ENCODE peak calls at places on chromosomes 6 and 20, in five cellular contexts. C is neuronal stem cell, K is H1, R is H9, B is trophoblast cell. N is an unnamed sample.
A peak's percentile ranks its signal among the peaks of the same experiment; 100 is the strongest.

GRCh38 chr20:63312268-63312667 is 19.3 kb downstream of the COL20A1 start:
- DNase-seq in C (no peak), K (no peak), R (no peak), B (no peak), N (no peak)

GRCh38 chr6:53059648-53060589 is 5.3 kb upstream of the FBXO9 start:
- DNase-seq in B (no peak), C (no peak), K (no peak), R (no peak), N (no peak)

GRCh38 chr6:35485402-35485877 is 11.4 kb downstream of the TEAD3 start:
- DNase-seq in C (peak; percentile 67), R (peak; percentile 79), B (peak; percentile 67), K (no peak), N (peak; percentile 59)

GRCh38 chr6:166511316-166511715 is 75.2 kb downstream of the RAMACL start:
- DNase-seq in C (no peak), B (no peak), R (no peak), K (no peak), N (no peak)

GRCh38 chr6:40922281-40922680 is 116.7 kb downstream of the UNC5CL start:
- DNase-seq in K (no peak), R (no peak), C (no peak), B (no peak), N (peak; percentile 39)

GRCh38 chr20:33848391-33848790 is 37.2 kb downstream of the CHMP4B start:
- DNase-seq in C (no peak), R (no peak), K (no peak), B (no peak), N (no peak)

GRCh38 chr20:2741463-2741862 is 48.9 kb downstream of the EBF4 start:
- DNase-seq in K (no peak), R (no peak), C (no peak), B (no peak), N (no peak)

GRCh38 chr20:25248501-25249172 is 752 bp downstream of the PYGB start:
- DNase-seq in C (peak; percentile 50), R (peak; percentile 54), K (no peak), B (peak; percentile 35), N (peak; percentile 60)

GRCh38 chr6:34525431-34526175 is 30.5 kb downstream of the SPDEF start:
- DNase-seq in R (no peak), C (no peak), K (no peak), B (no peak), N (no peak)

GRCh38 chr6:72524011-72524645 is 97.7 kb upstream of the KCNQ5 start:
- DNase-seq in C (no peak), R (no peak), K (no peak), B (no peak), N (no peak)

GRCh38 chr20:48849779-48850178 is 22.0 kb upstream of the PREX1 start:
- DNase-seq in K (no peak), B (no peak), R (no peak), C (no peak), N (no peak)
- H3K27ac ChIP-seq in K (no peak overlapping the region), B (no peak overlapping the region), R (no peak overlapping the region), C (no peak overlapping the region), N (no peak overlapping the region)

GRCh38 chr6:39281312-39281980 is 32.8 kb downstream of the KCNK17 start:
- DNase-seq in C (no peak), K (no peak), B (no peak), R (no peak), N (no peak)

GRCh38 chr6:39276379-39276995 is 37.7 kb downstream of the KCNK17 start:
- DNase-seq in C (no peak), R (no peak), B (no peak), K (no peak), N (no peak)

GRCh38 chr6:39274903-39275302 is 39.3 kb downstream of the KCNK17 start:
- DNase-seq in C (no peak), K (no peak), B (no peak), R (no peak), N (no peak)

GRCh38 chr6:39280247-39280731 is 33.9 kb downstream of the KCNK17 start:
- DNase-seq in B (no peak), R (no peak), K (no peak), C (no peak), N (no peak)

GRCh38 chr6:39279539-39279938 is 34.7 kb downstream of the KCNK17 start:
- DNase-seq in K (no peak), C (no peak), R (no peak), B (no peak), N (no peak)
- H2BK12ac ChIP-seq in K (peak overlapping the region; percentile 33), C (no peak overlapping the region), R (no peak overlapping the region), B (peak overlapping the region; percentile 8), N (no peak overlapping the region)

GRCh38 chr20:31593221-31594001 is 11.7 kb upstream of the ID1 start:
- DNase-seq in K (no peak), B (peak; percentile 93), R (peak; percentile 48), C (no peak), N (peak; percentile 79)
- H3K27ac ChIP-seq in K (no peak overlapping the region), B (peak overlapping the region; percentile 98), R (no peak overlapping the region), C (no peak overlapping the region), N (no peak overlapping the region)

DNA sequence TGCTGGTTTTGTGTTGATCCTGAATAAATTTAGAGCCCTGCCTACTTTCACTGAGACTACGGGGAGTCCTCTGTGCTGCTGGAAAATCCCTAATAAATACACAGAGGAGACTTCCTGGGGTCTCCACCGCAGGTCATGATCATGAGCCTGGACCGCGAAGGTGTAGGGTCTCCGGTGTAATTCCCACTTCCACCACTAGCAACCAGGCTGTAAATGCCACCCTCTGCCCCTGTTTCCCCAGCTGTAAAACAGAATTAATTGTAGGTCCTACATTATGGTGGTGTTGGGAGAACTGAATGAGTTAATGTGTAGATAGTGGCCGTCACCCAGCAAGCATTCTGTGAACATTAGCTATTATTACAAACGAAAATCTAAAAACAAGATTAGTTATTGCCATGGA is 191.6 kb upstream of the THBS2 start:
- DNase-seq in B (no peak), K (no peak), R (no peak), C (no peak), N (no peak)
- H2BK12ac ChIP-seq in B (no peak overlapping the region), K (no peak overlapping the region), R (no peak overlapping the region), C (no peak overlapping the region), N (no peak overlapping the region)

GRCh38 chr20:54345817-54346216 is 129.6 kb upstream of the DOK5 start:
- DNase-seq in C (no peak), B (peak; percentile 16), R (no peak), K (no peak), N (no peak)
- H3K27ac ChIP-seq in C (no peak overlapping the region), B (no peak overlapping the region), R (no peak overlapping the region), K (no peak overlapping the region), N (peak overlapping the region; percentile 83)

DNA sequence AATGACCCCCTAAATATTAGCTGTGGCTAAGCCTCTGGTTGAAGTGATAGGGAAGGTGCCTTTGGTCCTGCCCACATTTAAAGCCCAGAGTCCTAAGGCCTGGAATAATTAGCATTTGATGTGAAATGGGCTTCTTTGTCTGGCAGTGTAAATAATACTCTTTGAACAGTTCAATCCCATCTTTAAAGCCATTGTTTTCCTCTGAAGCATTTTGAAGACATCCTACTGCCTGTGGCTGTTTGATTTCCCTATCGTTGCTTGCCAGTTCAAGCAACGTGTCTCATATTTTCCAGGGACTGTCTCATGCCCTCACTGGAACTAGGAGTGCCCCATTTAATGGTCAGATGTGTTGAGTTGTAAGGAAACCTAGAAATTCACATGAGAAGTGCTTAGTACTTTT is 89.3 kb upstream of the BTN3A2 start:
- DNase-seq in K (no peak), C (no peak), R (no peak), B (no peak), N (no peak)
- H2BK12ac ChIP-seq in K (peak overlapping the region; percentile 10), C (no peak overlapping the region), R (no peak overlapping the region), B (no peak overlapping the region), N (no peak overlapping the region)

GRCh38 chr6:107059606-107060005 is 31.6 kb downstream of the MTRES1 start:
- DNase-seq in R (no peak), B (peak; percentile 86), C (no peak), K (no peak), N (no peak)
- H3K27ac ChIP-seq in R (no peak overlapping the region), B (no peak overlapping the region), C (no peak overlapping the region), K (no peak overlapping the region), N (no peak overlapping the region)